ENCODE peak calls at places on chromosome 19, in four cellular contexts. K is HEK293T; G is naive thymus-derived CD4-positive, alpha-beta T cell; X is EH. A is an unnamed sample.
A peak's percentile ranks its signal among the peaks of the same experiment; 100 is the strongest.

GRCh38 chr19:30391554-30392551 is 19.7 kb downstream of the ZNF536 start:
- DNase-seq in G (no peak), X (no peak), K (peak; percentile 31), A (peak; percentile 3)

GRCh38 chr19:397941-398706 is 10.8 kb downstream of the C2CD4C start:
- DNase-seq in G (no peak), K (no peak), X (no peak), A (no peak)

GRCh38 chr19:16946951-16947940 is 58.4 kb downstream of the F2RL3 start:
- DNase-seq in G (no peak), X (no peak), K (no peak), A (no peak)

GRCh38 chr19:10510301-10510802 is 6.9 kb downstream of the S1PR5 start:
- DNase-seq in G (peak; percentile 72), X (peak; percentile 18), K (peak; percentile 33), A (no peak)

GRCh38 chr19:42323473-42323851 is 2.0 kb upstream of the MEGF8 start:
- DNase-seq in G (no peak), X (no peak), K (no peak), A (no peak)

GRCh38 chr19:13100031-13100588 is 2.5 kb downstream of the LYL1 start:
- DNase-seq in G (peak; percentile 72), K (no peak), X (peak; percentile 25), A (no peak)

GRCh38 chr19:35248310-35249145 is at the start of gene LSR:
- DNase-seq in K (peak; percentile 84), G (peak; percentile 40), X (no peak), A (peak; percentile 74)

GRCh38 chr19:43848821-43849220 is 21.7 kb downstream of the ZNF283 start:
- DNase-seq in G (no peak), X (no peak), K (no peak), A (no peak)

GRCh38 chr19:18427080-18427751 is 8.0 kb downstream of the SSBP4 start:
- DNase-seq in X (no peak), K (no peak), G (no peak), A (no peak)

GRCh38 chr19:29927944-29928669 is 13.9 kb upstream of the URI1 start:
- DNase-seq in K (peak; percentile 53), X (no peak), G (no peak), A (no peak)

GRCh38 chr19:5935473-5936307 is 21.6 kb downstream of the CAPS start:
- DNase-seq in K (no peak), X (peak; percentile 50), G (no peak), A (no peak)

GRCh38 chr19:18995804-18996241 is 37.5 kb downstream of the SUGP2 start:
- DNase-seq in G (no peak), X (peak; percentile 89), K (peak; percentile 86), A (peak; percentile 90)